ENCODE peak calls at places on chromosome 13, in six cellular contexts. U is heart right ventricle, J is GM23338, B is Ammon's horn, T is HS-5, S is glutamatergic neuron. K is an unnamed sample.

GRCh38 chr13:94494021-94494420 is 14.5 kb upstream of the DCT start:
- DNase-seq in S (peak), J (peak), T (no peak), U (no peak), B (no peak), K (no peak)

GRCh38 chr13:109156181-109156935 is 526.9 kb downstream of the MYO16 start:
- DNase-seq in U (peak), S (no peak), T (peak), B (no peak), J (no peak), K (peak)

GRCh38 chr13:96299235-96299634 is 209.3 kb downstream of the HS6ST3 start:
- DNase-seq in S (no peak), U (no peak), J (no peak), T (no peak), B (no peak), K (no peak)

GRCh38 chr13:81408647-81409046 is 1067.7 kb upstream of the SPRY2 start:
- DNase-seq in J (no peak), U (no peak), T (no peak), S (no peak), B (no peak), K (no peak)

GRCh38 chr13:27038323-27038722 is 133.3 kb downstream of the USP12 start:
- DNase-seq in U (no peak), T (peak), J (no peak), B (no peak), S (no peak), K (peak)

GRCh38 chr13:50809133-50810090 is 34.1 kb downstream of the DLEU7 start:
- DNase-seq in U (no peak), S (no peak), T (no peak), B (no peak), J (no peak), K (peak)

GRCh38 chr13:36148436-36148835 is 17.3 kb upstream of the DCLK1 start:
- DNase-seq in U (no peak), S (no peak), B (no peak), T (no peak), J (no peak), K (peak)

GRCh38 chr13:24254151-24254810 is 55.1 kb upstream of the C1QTNF9 start:
- DNase-seq in B (peak), T (no peak), S (no peak), J (no peak), U (no peak), K (no peak)

GRCh38 chr13:30623392-30623791 is 5.7 kb downstream of the USPL1 start:
- DNase-seq in T (no peak), B (no peak), J (no peak), S (no peak), U (no peak), K (no peak)

GRCh38 chr13:97492257-97492656 is 58.3 kb downstream of the RAP2A start:
- DNase-seq in T (no peak), S (no peak), J (no peak), U (no peak), B (no peak), K (no peak)

GRCh38 chr13:99905224-99905623 is 66.3 kb downstream of the ZIC5 start:
- DNase-seq in B (no peak), U (no peak), J (no peak), T (no peak), S (no peak), K (no peak)

GRCh38 chr13:36101157-36101556 is 30.0 kb downstream of the DCLK1 start:
- DNase-seq in T (no peak), U (no peak), J (no peak), B (peak), S (no peak), K (no peak)

GRCh38 chr13:76038920-76039716 is 403.0 kb downstream of the LMO7 start:
- DNase-seq in U (no peak), J (peak), T (no peak), S (no peak), B (no peak), K (no peak)

GRCh38 chr13:30830638-30830965 is 75.5 kb upstream of the MEDAG start:
- DNase-seq in S (no peak), J (no peak), U (no peak), T (no peak), B (no peak), K (no peak)

GRCh38 chr13:79108914-79109643 is 297.0 kb downstream of the RBM26 start:
- DNase-seq in S (no peak), B (peak), U (no peak), T (no peak), J (no peak), K (no peak)

GRCh38 chr13:47337781-47338507 is 441.1 kb upstream of the HTR2A start:
- DNase-seq in B (no peak), J (peak), U (no peak), S (peak), T (no peak), K (peak)

GRCh38 chr13:30572859-30573275 is 44.9 kb upstream of the USPL1 start:
- DNase-seq in S (no peak), J (peak), T (no peak), U (peak), B (peak), K (peak)